ENCODE peak calls at places on chromosomes 4 and X, in nine cellular contexts. F, E, D, P, G, Z, V, I and O are unnamed samples.
A peak's percentile ranks its signal among the peaks of the same experiment; 100 is the strongest.

GRCh38 chr4:51853027-51853682 is 10.2 kb downstream of the DCUN1D4 start:
- DNase-seq in F (no peak), E (no peak), D (no peak), P (no peak), G (no peak), Z (no peak), V (no peak), I (no peak), O (no peak)

GRCh38 chr4:52606766-52607165 is 52.3 kb downstream of the USP46 start:
- DNase-seq in F (no peak), E (no peak), D (no peak), P (no peak), G (no peak), Z (no peak), V (no peak), I (no peak), O (no peak)

GRCh38 chr4:1298461-1298860 is 8.8 kb downstream of the MAEA start:
- DNase-seq in F (no peak), E (no peak), D (no peak), P (no peak), G (no peak), Z (no peak), V (no peak), I (no peak), O (no peak)

GRCh38 chr4:152735302-152735917 is 44.1 kb downstream of the TIGD4 start:
- DNase-seq in F (no peak), E (no peak), D (no peak), P (peak; percentile 5), G (no peak), Z (no peak), V (peak; percentile 49), I (peak; percentile 4), O (no peak)

GRCh38 chr4:150145090-150145949 is 67.1 kb downstream of the DCLK2 start:
- DNase-seq in F (no peak), E (no peak), D (no peak), P (no peak), G (no peak), Z (no peak), V (no peak), I (no peak), O (no peak)

GRCh38 chrX:68719904-68720614 is 72.6 kb downstream of the STARD8 start:
- DNase-seq in F (no peak), E (no peak), D (no peak), P (no peak), G (no peak), Z (no peak), V (peak; percentile 35), I (no peak), O (no peak)

GRCh38 chr4:89273741-89274141 is 33.9 kb downstream of the GPRIN3 start:
- DNase-seq in F (no peak), E (no peak), D (no peak), P (peak; percentile 50), G (no peak), Z (no peak), V (no peak), I (no peak), O (no peak)

GRCh38 chr4:13597604-13598003 is 29.9 kb downstream of the BOD1L1 start:
- DNase-seq in F (no peak), E (no peak), D (no peak), P (no peak), G (no peak), Z (no peak), V (no peak), I (no peak), O (no peak)